ENCODE peak calls at places on chromosomes 2 and 18, in five cellular contexts. P is fibroblast of mammary gland, C is A673, Y is thoracic aorta, S is HCT116. L is an unnamed sample.

GRCh38 chr18:46152808-46153617 is 48.8 kb downstream of the HAUS1 start:
- DNase-seq in P (no peak), C (no peak), Y (no peak), S (no peak), L (no peak)

GRCh38 chr2:31475692-31476091 is 61.1 kb upstream of the XDH start:
- DNase-seq in P (peak), C (no peak), Y (no peak), S (no peak), L (no peak)

GRCh38 chr2:112085916-112086669 is 31.0 kb downstream of the TMEM87B start:
- DNase-seq in P (peak), C (no peak), Y (no peak), S (no peak), L (no peak)

GRCh38 chr2:65024149-65024829 is 31.9 kb upstream of the CEP68 start:
- DNase-seq in P (peak), C (peak), Y (no peak), S (peak), L (no peak)

GRCh38 chr2:190791347-190791982 is 89.2 kb upstream of the GLS start:
- DNase-seq in P (peak), C (peak), Y (peak), S (no peak), L (no peak)

GRCh38 chr2:170822292-170822884 is 5.7 kb downstream of the GAD1 start:
- DNase-seq in P (no peak), C (peak), Y (no peak), S (no peak), L (no peak)

GRCh38 chr2:110717734-110718133 is 14.6 kb upstream of the ACOXL start:
- DNase-seq in P (peak), C (no peak), Y (no peak), S (no peak), L (no peak)

GRCh38 chr18:78603102-78603501 is 376.5 kb upstream of the SALL3 start:
- DNase-seq in P (no peak), C (no peak), Y (no peak), S (no peak), L (no peak)

GRCh38 chr2:219782999-219783398 is 155.6 kb downstream of the SLC4A3 start:
- DNase-seq in P (no peak), C (no peak), Y (no peak), S (no peak), L (no peak)

GRCh38 chr2:62406573-62407043 is 99.4 kb downstream of the TMEM17 start:
- DNase-seq in P (no peak), C (no peak), Y (no peak), S (no peak), L (no peak)

DNA sequence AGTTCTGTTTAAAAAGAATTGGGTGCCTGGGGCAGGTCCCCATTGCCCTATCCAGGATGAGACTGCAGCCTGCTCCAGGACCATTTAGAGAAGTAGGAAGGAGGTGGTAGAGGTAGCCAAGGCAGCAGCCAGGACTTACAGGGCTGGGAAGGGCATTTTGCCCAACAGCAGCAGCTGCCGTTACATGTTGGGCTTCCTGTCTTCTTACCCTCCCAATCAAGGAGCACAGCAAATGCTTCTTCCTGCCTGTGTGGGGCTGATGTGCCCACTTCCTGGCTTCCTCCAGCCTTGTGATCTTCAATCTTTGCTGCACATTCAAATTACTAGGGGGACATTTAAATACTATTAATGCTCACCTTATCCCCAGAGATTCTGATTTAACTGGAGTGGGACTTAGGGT is 112.0 kb downstream of the QPCT start:
- DNase-seq in P (no peak), C (no peak), Y (no peak), S (no peak), L (peak)
- H3K4me3 ChIP-seq in P (no peak), C (no peak), Y (no peak), S (no peak), L (no peak)

DNA sequence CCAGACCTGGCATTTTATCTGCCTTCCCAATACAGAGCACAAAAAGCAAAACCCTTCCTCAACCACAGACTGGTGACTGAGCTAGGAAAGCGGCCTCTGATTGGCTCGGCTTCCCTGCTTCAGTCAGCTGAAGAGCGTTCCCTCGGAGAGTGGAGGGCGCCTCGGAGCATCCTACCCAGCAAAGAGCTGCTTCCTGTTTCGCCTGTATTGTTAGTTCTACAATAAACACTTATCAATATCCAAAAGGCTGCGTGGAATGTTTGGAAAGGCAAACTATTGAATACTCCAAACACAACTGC is 125.0 kb downstream of the CACNB4 start:
- DNase-seq in P (peak), C (no peak), Y (no peak), S (no peak), L (no peak)
- H3K4me3 ChIP-seq in P (no peak), C (no peak), Y (peak), S (no peak), L (no peak)

GRCh38 chr2:115119086-115119485 is 676.6 kb downstream of the DPP10 start:
- DNase-seq in P (no peak), C (no peak), Y (no peak), S (no peak), L (no peak)
- H3K4me3 ChIP-seq in P (no peak), C (no peak), Y (no peak), S (no peak), L (no peak)

GRCh38 chr2:39663187-39663930 is 2.4 kb upstream of the TMEM178A start:
- DNase-seq in P (no peak), C (no peak), Y (no peak), S (no peak), L (no peak)

GRCh38 chr2:39664898-39665591 is 672 bp upstream of the TMEM178A start:
- DNase-seq in P (no peak), C (no peak), Y (no peak), S (no peak), L (no peak)

GRCh38 chr2:39665811-39666488 is at the start of gene TMEM178A:
- DNase-seq in P (no peak), C (peak), Y (no peak), S (no peak), L (no peak)

GRCh38 chr2:39666489-39667141 is 898 bp downstream of the TMEM178A start:
- DNase-seq in P (peak), C (peak), Y (no peak), S (no peak), L (no peak)

GRCh38 chr2:39664478-39664877 is 1.2 kb upstream of the TMEM178A start:
- DNase-seq in P (no peak), C (no peak), Y (no peak), S (no peak), L (no peak)
- H3K4me3 ChIP-seq in P (no peak), C (no peak), Y (no peak), S (no peak), L (no peak)

GRCh38 chr2:202039278-202040100 is 5.8 kb downstream of the FZD7 start:
- DNase-seq in P (peak), C (no peak), Y (no peak), S (no peak), L (no peak)
- H3K4me3 ChIP-seq in P (no peak), C (no peak), Y (peak), S (no peak), L (no peak)

DNA sequence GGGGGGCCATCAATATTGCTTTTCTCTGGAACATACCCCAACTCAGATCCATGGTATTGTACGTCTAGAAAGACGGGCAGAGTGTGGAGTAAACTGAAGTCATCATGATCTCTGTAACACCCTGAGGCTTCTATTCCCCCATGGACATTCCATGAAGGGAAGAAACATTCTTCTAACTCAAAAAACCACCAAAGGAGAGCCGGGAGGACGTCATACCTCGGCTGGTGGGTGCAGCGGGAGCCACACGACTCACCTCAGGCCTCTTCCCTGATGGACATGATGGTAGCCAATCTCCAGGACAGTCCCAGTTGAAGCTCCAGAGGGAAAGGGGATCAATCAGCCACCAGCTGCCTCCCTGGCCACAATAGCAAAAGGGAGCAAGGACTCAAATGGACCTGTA is 127.3 kb downstream of the MREG start:
- DNase-seq in P (no peak), C (no peak), Y (no peak), S (no peak), L (no peak)
- H3K4me3 ChIP-seq in P (no peak), C (no peak), Y (no peak), S (no peak), L (no peak)